ENCODE peak calls at places on chromosome 2, in ten cellular contexts. B is suprapubic skin, V is stomach, O is left ventricle myocardium inferior, L is thoracic aorta, C is psoas muscle, H is pancreas, E is neural progenitor cell, T is heart left ventricle, X is fibroblast of lung. J is an unnamed sample. For H3K4me1, the result is how much of the 10 kb centered on the place peaks cover.

GRCh38 chr2:157747695-157748370 is 119.2 kb upstream of the ACVR1C start:
- DNase-seq in B (no peak), V (no peak), O (peak), L (no peak), C (peak), H (no peak), E (peak), T (peak), X (peak), J (no peak)

GRCh38 chr2:222176890-222177289 is 121.9 kb downstream of the PAX3 start:
- DNase-seq in B (no peak), V (no peak), O (no peak), L (no peak), C (no peak), H (no peak), E (peak), T (no peak), X (no peak), J (no peak)

GRCh38 chr2:171824086-171824485 is 70.0 kb downstream of the SLC25A12 start:
- DNase-seq in B (no peak), V (no peak), O (no peak), L (no peak), C (no peak), H (no peak), E (no peak), T (no peak), X (peak), J (no peak)

GRCh38 chr2:190105554-190105953 is 43.0 kb upstream of the MSTN start:
- DNase-seq in B (no peak), V (no peak), O (no peak), L (no peak), C (no peak), H (no peak), E (no peak), T (no peak), X (no peak), J (no peak)

GRCh38 chr2:10267551-10268465 is 34.9 kb upstream of the HPCAL1 start:
- DNase-seq in B (no peak), V (peak), O (peak), L (no peak), C (peak), H (peak), E (peak), T (peak), X (no peak), J (peak)

GRCh38 chr2:75573145-75573878 is 12.6 kb upstream of the EVA1A start:
- DNase-seq in B (no peak), V (no peak), O (no peak), L (no peak), C (no peak), H (no peak), E (no peak), T (no peak), X (no peak), J (no peak)

GRCh38 chr2:98134601-98135000 is 47.6 kb downstream of the VWA3B start:
- DNase-seq in B (no peak), V (no peak), O (no peak), L (no peak), C (no peak), H (no peak), E (no peak), T (no peak), X (no peak), J (no peak)

GRCh38 chr2:36753706-36754221 is 57.3 kb downstream of the VIT start:
- DNase-seq in B (no peak), V (no peak), O (no peak), L (no peak), C (no peak), H (no peak), E (no peak), T (no peak), X (no peak), J (no peak)

GRCh38 chr2:68574202-68574791 is 69.1 kb upstream of the PROKR1 start:
- DNase-seq in B (no peak), V (no peak), O (no peak), L (no peak), C (no peak), H (no peak), E (no peak), T (no peak), X (no peak), J (no peak)

GRCh38 chr2:113167115-113167932 is 6.4 kb upstream of the PSD4 start:
- DNase-seq in B (no peak), V (peak), O (no peak), L (no peak), C (peak), H (peak), E (no peak), T (no peak), X (no peak), J (peak)

GRCh38 chr2:54968561-54969218 is 81.6 kb downstream of the RTN4 start:
- DNase-seq in B (no peak), V (no peak), O (no peak), L (no peak), C (peak), H (no peak), E (no peak), T (no peak), X (no peak), J (no peak)

GRCh38 chr2:28465148-28465885 is 30.5 kb upstream of the PLB1 start:
- DNase-seq in B (no peak), V (no peak), O (no peak), L (no peak), C (no peak), H (no peak), E (no peak), T (no peak), X (no peak), J (no peak)

GRCh38 chr2:171260471-171261424 is 100.1 kb upstream of the TLK1 start:
- DNase-seq in B (no peak), V (no peak), O (no peak), L (no peak), C (no peak), H (no peak), E (no peak), T (no peak), X (no peak), J (no peak)

GRCh38 chr2:135585586-135585985 is 54.3 kb downstream of the R3HDM1 start:
- DNase-seq in B (no peak), V (no peak), O (no peak), L (no peak), C (no peak), H (no peak), E (no peak), T (no peak), X (peak), J (no peak)

GRCh38 chr2:119247844-119248271 is 24.2 kb downstream of the STEAP3 start:
- DNase-seq in B (no peak), V (peak), O (no peak), L (no peak), C (no peak), H (no peak), E (no peak), T (no peak), X (no peak), J (peak)

GRCh38 chr2:137888845-137889244 is 75.4 kb upstream of the HNMT start:
- DNase-seq in B (no peak), V (peak), O (peak), L (no peak), C (no peak), H (peak), E (peak), T (no peak), X (peak), J (peak)

GRCh38 chr2:216107760-216108159 is 1.4 kb upstream of the XRCC5 start:
- DNase-seq in B (no peak), V (no peak), O (no peak), L (no peak), C (no peak), H (no peak), E (peak), T (no peak), X (no peak), J (no peak)

GRCh38 chr2:144890828-144891227 is 370.9 kb upstream of the ZEB2 start:
- DNase-seq in B (no peak), V (no peak), O (no peak), L (no peak), C (no peak), H (no peak), E (no peak), T (no peak), X (peak), J (no peak)

GRCh38 chr2:160278889-160279196 is 78.8 kb upstream of the ITGB6 start:
- DNase-seq in B (no peak), V (no peak), O (no peak), L (no peak), C (no peak), H (no peak), E (peak), T (no peak), X (peak), J (no peak)
- TF ChIP-seq CTCF in B (peak), V (peak), O (peak), L (no peak), C (peak), H (no peak), E (peak), T (peak), X (peak), J (peak)

GRCh38 chr2:207512356-207512755 is 17.4 kb upstream of the CREB1 start:
- DNase-seq in B (no peak), V (no peak), O (no peak), L (no peak), C (no peak), H (no peak), E (no peak), T (no peak), X (no peak), J (no peak)

GRCh38 chr2:207514451-207514850 is 15.3 kb upstream of the CREB1 start:
- DNase-seq in B (no peak), V (no peak), O (no peak), L (no peak), C (no peak), H (no peak), E (no peak), T (no peak), X (no peak), J (no peak)

GRCh38 chr2:207513577-207514257 is 16.0 kb upstream of the CREB1 start:
- DNase-seq in B (no peak), V (no peak), O (no peak), L (no peak), C (no peak), H (no peak), E (no peak), T (no peak), X (peak), J (no peak)

GRCh38 chr2:207516206-207516605 is 13.6 kb upstream of the CREB1 start:
- DNase-seq in B (no peak), V (no peak), O (no peak), L (no peak), C (no peak), H (no peak), E (no peak), T (no peak), X (peak), J (no peak)

GRCh38 chr2:207515671-207516070 is 14.1 kb upstream of the CREB1 start:
- DNase-seq in B (no peak), V (no peak), O (no peak), L (no peak), C (no peak), H (no peak), E (no peak), T (no peak), X (no peak), J (no peak)
- H3K27ac ChIP-seq in B (peak), V (no peak), O (no peak), L (no peak), C (no peak), H (no peak), E (no peak), T (no peak), X (no peak), J (no peak)

DNA sequence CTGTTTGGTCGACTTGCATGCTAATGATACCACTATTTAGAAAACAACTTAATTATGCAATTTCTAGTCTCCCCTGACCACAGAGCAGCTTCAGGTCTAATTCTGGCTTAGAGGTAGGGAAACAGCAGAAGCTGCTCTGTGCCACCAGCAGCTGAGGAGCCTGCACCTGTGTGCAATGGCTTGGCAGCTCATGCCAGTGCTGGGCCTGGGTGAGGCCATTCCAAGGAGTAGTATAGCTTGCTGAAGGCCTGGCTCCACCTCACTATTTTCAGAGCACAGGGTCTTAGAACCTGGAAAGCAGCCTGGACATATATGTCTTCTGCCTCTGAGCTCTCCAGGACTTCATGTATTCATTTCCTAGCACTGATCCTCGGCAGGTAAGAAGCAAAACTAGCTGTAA is 62.8 kb downstream of the SPRED2 start:
- DNase-seq in B (no peak), V (no peak), O (no peak), L (no peak), C (no peak), H (no peak), E (no peak), T (no peak), X (no peak), J (no peak)
- H3K4me1 ChIP-seq in B (under half), V (half or more), O (half or more), L (half or more), C (under half), H (under half), E (under half), T (half or more), X (under half), J (half or more)

GRCh38 chr2:44886409-44886808 is 55.1 kb upstream of the SIX3 start:
- DNase-seq in B (no peak), V (no peak), O (no peak), L (no peak), C (no peak), H (no peak), E (no peak), T (no peak), X (peak), J (no peak)
- TF ChIP-seq CTCF in B (no peak), V (no peak), O (no peak), L (no peak), C (no peak), H (no peak), E (no peak), T (no peak), X (no peak), J (no peak)

J was measured in lower lobe of right lung.